ENCODE peak calls at places on chromosomes 2 and 18, in seven cellular contexts. Q is heart right ventricle, N is endothelial cell, D is left ventricle myocardium inferior, Y is upper lobe of right lung, R is H9, M is HFFc6. H is an unnamed sample.

GRCh38 chr2:217182996-217183395 is 323.1 kb upstream of the TNP1 start:
- DNase-seq in R (no peak), N (no peak), M (no peak), Y (no peak), D (no peak), Q (no peak), H (no peak)

GRCh38 chr18:21267370-21267769 is 25.3 kb downstream of the GREB1L start:
- DNase-seq in R (no peak), N (no peak), D (no peak), Y (no peak), Q (no peak), M (no peak), H (no peak)

GRCh38 chr2:189770590-189771322 is 8.2 kb upstream of the OSGEPL1 start:
- DNase-seq in N (no peak), D (no peak), R (no peak), Q (no peak), M (no peak), Y (no peak), H (no peak)

GRCh38 chr18:2551425-2551824 is 19.9 kb downstream of the METTL4 start:
- DNase-seq in Y (no peak), D (no peak), N (no peak), Q (no peak), M (no peak), R (no peak), H (no peak)

GRCh38 chr2:6535572-6535971 is 330.1 kb downstream of the CMPK2 start:
- DNase-seq in R (peak), Q (no peak), D (no peak), Y (no peak), N (no peak), M (no peak), H (no peak)

GRCh38 chr2:117523267-117523666 is 291.2 kb upstream of the DDX18 start:
- DNase-seq in R (no peak), Y (peak), M (no peak), N (no peak), Q (peak), D (peak), H (no peak)

GRCh38 chr2:73021371-73022010 is 50.0 kb downstream of the SFXN5 start:
- DNase-seq in D (no peak), Q (no peak), M (no peak), Y (no peak), R (no peak), N (no peak), H (no peak)

GRCh38 chr2:193584001-193584400 is 1389.3 kb upstream of the TMEFF2 start:
- DNase-seq in R (peak), N (peak), Y (no peak), Q (no peak), D (no peak), M (no peak), H (no peak)

GRCh38 chr2:219997341-219997851 is 370.0 kb downstream of the SLC4A3 start:
- DNase-seq in D (peak), Q (peak), M (no peak), R (peak), N (peak), Y (no peak), H (peak)

GRCh38 chr2:157190151-157190550 is 67.4 kb upstream of the GALNT5 start:
- DNase-seq in R (no peak), N (no peak), M (peak), D (no peak), Y (no peak), Q (no peak), H (no peak)

GRCh38 chr2:166057363-166058169 is 70.3 kb downstream of the SCN1A start:
- DNase-seq in Y (no peak), D (no peak), Q (no peak), R (no peak), N (no peak), M (peak), H (no peak)

GRCh38 chr18:46283895-46284295 is 179.7 kb downstream of the HAUS1 start:
- DNase-seq in D (no peak), Y (no peak), R (peak), Q (no peak), M (no peak), N (peak), H (no peak)

GRCh38 chr18:45957100-45957499 is 10.0 kb downstream of the EPG5 start:
- DNase-seq in Q (no peak), R (no peak), Y (no peak), N (no peak), D (no peak), M (no peak), H (no peak)

GRCh38 chr18:48896875-48897511 is 53.8 kb downstream of the SMAD7 start:
- DNase-seq in Q (peak), R (peak), N (peak), D (peak), Y (peak), M (no peak), H (no peak)

GRCh38 chr2:147937744-147938349 is 82.7 kb downstream of the ORC4 start:
- DNase-seq in D (no peak), Q (no peak), R (no peak), N (no peak), M (peak), Y (no peak), H (no peak)

GRCh38 chr18:49819768-49820662 is 6.7 kb upstream of the ACAA2 start:
- DNase-seq in D (no peak), Y (no peak), M (no peak), Q (no peak), R (no peak), N (no peak), H (no peak)

GRCh38 chr2:235098273-235098672 is 146.5 kb downstream of the SH3BP4 start:
- DNase-seq in D (no peak), R (no peak), Q (no peak), N (no peak), Y (no peak), M (no peak), H (peak)

GRCh38 chr2:69945447-69945846 is 16.0 kb downstream of the ASPRV1 start:
- DNase-seq in M (no peak), Q (no peak), N (no peak), R (no peak), Y (peak), D (no peak), H (no peak)

GRCh38 chr2:180735799-180736198 is 244.6 kb upstream of the UBE2E3 start:
- DNase-seq in Y (no peak), N (no peak), R (no peak), D (no peak), M (no peak), Q (no peak), H (no peak)

DNA sequence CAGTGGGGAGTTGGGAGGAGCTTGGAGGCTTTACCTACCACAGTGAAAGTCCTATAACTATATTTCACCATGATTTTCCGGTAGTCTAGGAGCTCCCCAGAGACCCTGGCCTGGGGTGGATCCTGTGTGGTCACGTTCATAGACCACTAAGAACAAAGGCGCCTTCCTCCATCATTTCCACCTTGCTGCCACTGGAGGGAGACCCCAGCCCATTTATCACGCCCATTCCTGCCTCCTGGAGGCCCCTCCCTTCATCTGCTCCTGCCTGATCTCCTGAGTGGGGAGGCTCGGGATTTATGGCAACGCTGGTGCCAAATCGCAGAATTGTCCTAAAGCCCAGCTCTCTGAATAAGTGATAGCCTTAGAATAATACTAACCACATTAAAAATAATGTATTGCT is 507.6 kb upstream of the SPHKAP start:
- DNase-seq in D (no peak), R (peak), M (no peak), N (peak), Q (no peak), Y (no peak), H (no peak)
- TF ChIP-seq CTCF in D (no peak), R (peak), M (peak), N (peak), Q (no peak), Y (peak), H (peak)

GRCh38 chr18:47397671-47398319 is 146.3 kb upstream of the SKOR2 start:
- DNase-seq in D (no peak), Y (no peak), M (no peak), N (peak), R (peak), Q (no peak), H (no peak)
- TF ChIP-seq CTCF in D (no peak), Y (peak), M (peak), N (peak), R (peak), Q (peak), H (peak)

GRCh38 chr2:177327065-177327464 is 62.5 kb upstream of the NFE2L2 start:
- DNase-seq in D (no peak), N (no peak), Q (no peak), Y (no peak), R (no peak), M (no peak), H (no peak)

GRCh38 chr2:177326005-177326404 is 61.5 kb upstream of the NFE2L2 start:
- DNase-seq in R (no peak), N (no peak), Y (no peak), D (no peak), Q (no peak), M (no peak), H (no peak)

GRCh38 chr2:177325554-177325953 is 61.0 kb upstream of the NFE2L2 start:
- DNase-seq in R (no peak), D (no peak), M (no peak), Q (no peak), Y (no peak), N (no peak), H (no peak)

GRCh38 chr2:177328056-177328455 is 63.5 kb upstream of the NFE2L2 start:
- DNase-seq in N (no peak), Q (no peak), D (no peak), Y (no peak), M (peak), R (no peak), H (no peak)

GRCh38 chr2:177326591-177326990 is 62.1 kb upstream of the NFE2L2 start:
- DNase-seq in N (no peak), M (no peak), Y (no peak), R (no peak), D (no peak), Q (no peak), H (no peak)
- TF ChIP-seq CTCF in N (no peak), M (no peak), Y (no peak), R (no peak), D (no peak), Q (no peak), H (no peak)

DNA sequence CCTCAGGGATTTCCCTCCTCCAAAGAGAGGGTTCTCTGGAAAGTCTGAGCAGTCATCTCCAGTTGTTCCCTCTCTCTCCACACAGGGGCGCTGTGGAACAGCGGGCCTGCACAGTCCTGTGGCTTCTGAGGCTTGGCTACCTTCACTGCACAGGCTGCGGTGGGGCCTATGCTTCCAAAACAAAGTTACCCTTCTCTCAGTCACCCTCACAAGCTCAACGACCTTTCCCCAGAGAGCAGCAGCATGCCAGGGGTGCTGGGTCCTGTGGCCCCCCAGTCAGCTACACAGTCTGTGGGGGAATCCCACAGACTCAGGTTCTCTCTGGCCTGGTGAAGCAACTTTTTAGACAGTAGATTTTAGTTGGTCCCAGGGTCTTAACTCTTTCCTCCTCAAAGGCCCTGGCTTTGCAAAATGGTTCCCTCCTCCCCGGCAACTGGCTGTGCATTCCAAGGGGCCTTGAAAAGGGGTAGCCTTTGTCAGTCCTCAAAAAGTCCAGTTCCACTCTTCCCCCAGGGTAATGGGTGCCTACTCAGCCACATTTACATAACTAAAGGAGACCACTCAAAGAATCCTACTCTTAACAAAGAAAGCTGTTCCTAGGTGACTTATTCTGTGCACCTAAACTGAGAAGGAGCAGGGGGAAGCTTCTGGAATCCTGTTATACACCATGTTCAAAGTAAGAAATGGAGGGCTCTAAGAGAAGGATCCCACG is 14.9 kb downstream of the B3GNT7 start:
- DNase-seq in R (peak), N (no peak), Y (no peak), D (no peak), Q (no peak), M (no peak), H (no peak)
- TF ChIP-seq CTCF in R (peak), N (peak), Y (peak), D (no peak), Q (no peak), M (peak), H (peak)